ENCODE peak calls at places on chromosomes 13 and 19, in six cellular contexts. Z is GM23248; O is anterior cingulate cortex; F is lower lobe of right lung; R is EH; W is stimulated activated CD4-positive, alpha-beta T cell treated with anti-CD3 and anti-CD28 coated beads, Interleukin-4, amount 100 ng/mL, for 1 hour. V is an unnamed sample.
A peak's percentile ranks its signal among the peaks of the same experiment; 100 is the strongest.

GRCh38 chr19:49800771-49801170 is 12.3 kb downstream of the FUZ start:
- DNase-seq in Z (no peak), O (no peak), F (no peak), R (no peak), W (no peak), V (no peak)

GRCh38 chr19:403221-404036 is 5.5 kb downstream of the C2CD4C start:
- DNase-seq in Z (no peak), O (no peak), F (no peak), R (no peak), W (no peak), V (no peak)

GRCh38 chr13:97433727-97434416 is at the start of gene RAP2A:
- DNase-seq in Z (peak; percentile 96), O (peak; percentile 85), F (peak; percentile 93), R (peak; percentile 94), W (peak; percentile 86), V (peak; percentile 96)

GRCh38 chr19:38488811-38489481 is 55.5 kb downstream of the RYR1 start:
- DNase-seq in Z (no peak), O (no peak), F (no peak), R (no peak), W (no peak), V (no peak)

GRCh38 chr19:694481-695349 is 537 bp downstream of the PRSS57 start:
- DNase-seq in Z (no peak), O (no peak), F (no peak), R (no peak), W (no peak), V (no peak)

GRCh38 chr13:20721454-20722357 is 18.2 kb downstream of the IL17D start:
- DNase-seq in Z (peak; percentile 68), O (no peak), F (no peak), R (peak; percentile 79), W (peak; percentile 17), V (peak; percentile 57)

GRCh38 chr19:33580645-33581037 is 41.1 kb upstream of the CHST8 start:
- DNase-seq in Z (no peak), O (no peak), F (no peak), R (peak; percentile 9), W (no peak), V (no peak)

GRCh38 chr13:112107289-112107688 is 40.3 kb downstream of the SOX1 start:
- DNase-seq in Z (no peak), O (no peak), F (no peak), R (no peak), W (no peak), V (no peak)

GRCh38 chr13:50213526-50213925 is 198.3 kb downstream of the KCNRG start:
- DNase-seq in Z (no peak), O (no peak), F (no peak), R (no peak), W (no peak), V (no peak)

GRCh38 chr13:66974174-66974573 is 256.0 kb downstream of the PCDH9 start:
- DNase-seq in Z (no peak), O (no peak), F (no peak), R (no peak), W (no peak), V (no peak)

GRCh38 chr19:45692187-45693111 is at the start of gene QPCTL:
- DNase-seq in Z (peak; percentile 100), O (peak; percentile 100), F (peak; percentile 98), R (peak; percentile 100), W (peak; percentile 95), V (peak; percentile 96)

GRCh38 chr19:719636-720377 is 11.1 kb downstream of the PALM start:
- DNase-seq in Z (no peak), O (peak; percentile 39), F (no peak), R (no peak), W (no peak), V (no peak)

GRCh38 chr19:47542030-47542475 is 27.2 kb upstream of the NAPA start:
- DNase-seq in Z (peak; percentile 71), O (no peak), F (no peak), R (peak; percentile 64), W (no peak), V (no peak)

GRCh38 chr13:84446972-84447700 is 564.9 kb upstream of the SLITRK1 start:
- DNase-seq in Z (peak; percentile 18), O (no peak), F (peak; percentile 23), R (peak; percentile 36), W (no peak), V (no peak)

GRCh38 chr13:78777973-78778372 is 119.0 kb upstream of the OBI1 start:
- DNase-seq in Z (no peak), O (no peak), F (no peak), R (no peak), W (no peak), V (no peak)

GRCh38 chr19:1582201-1582600 is 10.5 kb downstream of the MBD3 start:
- DNase-seq in Z (no peak), O (no peak), F (no peak), R (no peak), W (no peak), V (no peak)

GRCh38 chr13:113786262-113786841 is 27.3 kb downstream of the TMEM255B start:
- DNase-seq in Z (peak; percentile 69), O (no peak), F (no peak), R (peak; percentile 73), W (no peak), V (no peak)

V was measured in mucosa of descending colon.